ENCODE peak calls at places on chromosomes 12 and 14, in six cellular contexts. One of them, this sample, is unnamed.

GRCh38 chr14:76820700-76821099 is 5.5 kb upstream of the LRRC74A start:
- DNase-seq in psoas muscle: no peak
- DNase-seq in left lung: no peak
- DNase-seq in DND-41: no peak
- DNase-seq in uterus: no peak
- DNase-seq in heart right ventricle: no peak
- DNase-seq in this sample: no peak

GRCh38 chr12:131004166-131004565 is 50.5 kb downstream of the ADGRD1 start:
- DNase-seq in psoas muscle: no peak
- DNase-seq in left lung: no peak
- DNase-seq in DND-41: no peak
- DNase-seq in uterus: no peak
- DNase-seq in heart right ventricle: no peak
- DNase-seq in this sample: no peak

GRCh38 chr14:105888784-105889665 is 362.6 kb downstream of the TMEM121 start:
- DNase-seq in psoas muscle: peak
- DNase-seq in left lung: peak
- DNase-seq in DND-41: no peak
- DNase-seq in uterus: peak
- DNase-seq in heart right ventricle: no peak
- DNase-seq in this sample: no peak

GRCh38 chr14:54211562-54212308 is 185.1 kb upstream of the CDKN3 start:
- DNase-seq in psoas muscle: no peak
- DNase-seq in left lung: no peak
- DNase-seq in DND-41: no peak
- DNase-seq in uterus: no peak
- DNase-seq in heart right ventricle: no peak
- DNase-seq in this sample: no peak

GRCh38 chr14:90405101-90405500 is 8.3 kb downstream of the CALM1 start:
- DNase-seq in psoas muscle: no peak
- DNase-seq in left lung: no peak
- DNase-seq in DND-41: no peak
- DNase-seq in uterus: no peak
- DNase-seq in heart right ventricle: no peak
- DNase-seq in this sample: no peak

GRCh38 chr12:4145990-4146859 is 127.3 kb upstream of the CCND2 start:
- DNase-seq in psoas muscle: no peak
- DNase-seq in left lung: no peak
- DNase-seq in DND-41: no peak
- DNase-seq in uterus: no peak
- DNase-seq in heart right ventricle: no peak
- DNase-seq in this sample: no peak

GRCh38 chr14:47389520-47389919 is 285.9 kb downstream of the MDGA2 start:
- DNase-seq in psoas muscle: no peak
- DNase-seq in left lung: no peak
- DNase-seq in DND-41: no peak
- DNase-seq in uterus: no peak
- DNase-seq in heart right ventricle: no peak
- DNase-seq in this sample: peak

GRCh38 chr12:42855362-42855950 is 265.9 kb upstream of the PRICKLE1 start:
- DNase-seq in psoas muscle: no peak
- DNase-seq in left lung: no peak
- DNase-seq in DND-41: no peak
- DNase-seq in uterus: no peak
- DNase-seq in heart right ventricle: no peak
- DNase-seq in this sample: no peak

GRCh38 chr14:100025111-100025510 is 40.1 kb upstream of the EVL start:
- DNase-seq in psoas muscle: no peak
- DNase-seq in left lung: peak
- DNase-seq in DND-41: peak
- DNase-seq in uterus: no peak
- DNase-seq in heart right ventricle: no peak
- DNase-seq in this sample: peak

GRCh38 chr12:50597200-50598195 is 92.7 kb downstream of the DIP2B start:
- DNase-seq in psoas muscle: no peak
- DNase-seq in left lung: no peak
- DNase-seq in DND-41: peak
- DNase-seq in uterus: peak
- DNase-seq in heart right ventricle: no peak
- DNase-seq in this sample: no peak

GRCh38 chr14:89801128-89801527 is 153.4 kb downstream of the EFCAB11 start:
- DNase-seq in psoas muscle: no peak
- DNase-seq in left lung: no peak
- DNase-seq in DND-41: no peak
- DNase-seq in uterus: no peak
- DNase-seq in heart right ventricle: no peak
- DNase-seq in this sample: no peak

GRCh38 chr12:65611396-65611795 is 212.9 kb upstream of the HMGA2 start:
- DNase-seq in psoas muscle: no peak
- DNase-seq in left lung: no peak
- DNase-seq in DND-41: no peak
- DNase-seq in uterus: no peak
- DNase-seq in heart right ventricle: no peak
- DNase-seq in this sample: no peak

GRCh38 chr12:65614259-65614658 is 210.0 kb upstream of the HMGA2 start:
- DNase-seq in psoas muscle: no peak
- DNase-seq in left lung: no peak
- DNase-seq in DND-41: no peak
- DNase-seq in uterus: no peak
- DNase-seq in heart right ventricle: no peak
- DNase-seq in this sample: no peak

GRCh38 chr12:65613692-65614091 is 210.6 kb upstream of the HMGA2 start:
- DNase-seq in psoas muscle: no peak
- DNase-seq in left lung: no peak
- DNase-seq in DND-41: no peak
- DNase-seq in uterus: no peak
- DNase-seq in heart right ventricle: no peak
- DNase-seq in this sample: no peak

GRCh38 chr12:65615091-65615490 is 209.2 kb upstream of the HMGA2 start:
- DNase-seq in psoas muscle: no peak
- DNase-seq in left lung: no peak
- DNase-seq in DND-41: no peak
- DNase-seq in uterus: no peak
- DNase-seq in heart right ventricle: no peak
- DNase-seq in this sample: no peak

GRCh38 chr12:65612440-65612839 is 211.8 kb upstream of the HMGA2 start:
- DNase-seq in psoas muscle: no peak
- DNase-seq in left lung: no peak
- DNase-seq in DND-41: no peak
- DNase-seq in uterus: no peak
- DNase-seq in heart right ventricle: no peak
- DNase-seq in this sample: no peak
- H3K27ac ChIP-seq in psoas muscle: no peak
- H3K27ac ChIP-seq in left lung: no peak
- H3K27ac ChIP-seq in DND-41: no peak
- H3K27ac ChIP-seq in uterus: no peak
- H3K27ac ChIP-seq in heart right ventricle: no peak
- H3K27ac ChIP-seq in this sample: no peak

DNA sequence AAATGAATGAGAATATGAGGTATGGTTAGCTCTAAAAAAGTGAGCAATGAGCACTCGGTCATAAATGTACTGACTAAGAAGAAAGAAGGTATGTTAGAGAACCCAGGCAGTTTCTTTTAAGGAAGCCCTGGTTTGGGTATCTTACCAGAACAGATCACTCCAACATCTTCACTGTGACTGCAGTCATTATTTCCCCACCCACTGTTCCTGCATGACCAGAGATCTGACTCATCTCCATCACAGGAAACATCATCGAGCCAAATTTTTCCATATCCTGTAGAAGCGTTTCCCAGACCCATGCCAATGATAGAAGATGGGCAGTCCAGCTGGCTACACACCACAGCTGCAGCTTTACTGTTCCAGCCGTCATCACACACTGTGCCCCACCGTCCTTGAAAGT is 48.0 kb downstream of the CD163L1 start:
- DNase-seq in psoas muscle: no peak
- DNase-seq in left lung: no peak
- DNase-seq in DND-41: no peak
- DNase-seq in uterus: no peak
- DNase-seq in heart right ventricle: no peak
- DNase-seq in this sample: no peak
- H3K27ac ChIP-seq in psoas muscle: no peak
- H3K27ac ChIP-seq in left lung: no peak
- H3K27ac ChIP-seq in DND-41: no peak
- H3K27ac ChIP-seq in uterus: no peak
- H3K27ac ChIP-seq in heart right ventricle: no peak
- H3K27ac ChIP-seq in this sample: no peak

GRCh38 chr12:122725452-122725851 is 5.2 kb downstream of the HCAR1 start:
- DNase-seq in psoas muscle: no peak
- DNase-seq in left lung: no peak
- DNase-seq in DND-41: no peak
- DNase-seq in uterus: no peak
- DNase-seq in heart right ventricle: no peak
- DNase-seq in this sample: no peak

GRCh38 chr12:122722347-122722746 is 5.7 kb upstream of the HCAR3 start:
- DNase-seq in psoas muscle: no peak
- DNase-seq in left lung: no peak
- DNase-seq in DND-41: no peak
- DNase-seq in uterus: no peak
- DNase-seq in heart right ventricle: no peak
- DNase-seq in this sample: no peak

GRCh38 chr12:122729583-122730214 is 945 bp downstream of the HCAR1 start:
- DNase-seq in psoas muscle: no peak
- DNase-seq in left lung: no peak
- DNase-seq in DND-41: no peak
- DNase-seq in uterus: no peak
- DNase-seq in heart right ventricle: no peak
- DNase-seq in this sample: no peak

GRCh38 chr12:122724641-122725243 is 5.9 kb downstream of the HCAR1 start:
- DNase-seq in psoas muscle: no peak
- DNase-seq in left lung: no peak
- DNase-seq in DND-41: no peak
- DNase-seq in uterus: no peak
- DNase-seq in heart right ventricle: no peak
- DNase-seq in this sample: no peak

DNA sequence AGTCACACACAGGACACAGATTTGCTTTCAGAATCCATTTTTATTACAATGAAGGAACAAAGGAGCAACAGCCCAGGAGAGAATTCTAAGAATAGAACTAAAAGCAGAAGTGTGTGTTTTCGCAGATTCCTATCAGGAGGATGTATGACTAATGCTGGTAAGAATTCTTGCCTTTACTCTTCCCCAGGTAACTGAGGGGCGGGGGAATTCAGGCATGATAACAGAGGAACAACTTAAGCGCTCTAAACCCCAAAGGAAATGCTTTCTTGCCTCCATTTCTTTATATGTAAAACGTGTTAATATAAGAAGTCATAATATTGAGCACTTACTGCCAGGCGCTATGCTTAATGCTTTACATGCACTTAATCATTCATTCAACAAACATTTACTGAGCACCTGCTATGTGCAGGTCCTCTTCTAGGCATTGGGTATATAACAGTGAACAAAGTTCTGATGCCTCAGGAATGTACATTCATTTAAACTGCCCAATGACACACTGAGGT is 4.5 kb downstream of the HCAR1 start:
- DNase-seq in psoas muscle: no peak
- DNase-seq in left lung: no peak
- DNase-seq in DND-41: no peak
- DNase-seq in uterus: no peak
- DNase-seq in heart right ventricle: no peak
- DNase-seq in this sample: peak
- H3K27ac ChIP-seq in psoas muscle: no peak
- H3K27ac ChIP-seq in left lung: peak
- H3K27ac ChIP-seq in DND-41: no peak
- H3K27ac ChIP-seq in uterus: no peak
- H3K27ac ChIP-seq in heart right ventricle: no peak
- H3K27ac ChIP-seq in this sample: no peak

GRCh38 chr14:52314521-52315354 is 626 bp downstream of the PTGER2 start:
- DNase-seq in psoas muscle: peak
- DNase-seq in left lung: peak
- DNase-seq in DND-41: peak
- DNase-seq in uterus: peak
- DNase-seq in heart right ventricle: peak
- DNase-seq in this sample: peak

GRCh38 chr14:52312872-52313492 is 1.1 kb upstream of the PTGER2 start:
- DNase-seq in psoas muscle: no peak
- DNase-seq in left lung: no peak
- DNase-seq in DND-41: no peak
- DNase-seq in uterus: peak
- DNase-seq in heart right ventricle: no peak
- DNase-seq in this sample: no peak

GRCh38 chr14:52313903-52314481 is at the start of gene PTGER2:
- DNase-seq in psoas muscle: peak
- DNase-seq in left lung: peak
- DNase-seq in DND-41: peak
- DNase-seq in uterus: peak
- DNase-seq in heart right ventricle: peak
- DNase-seq in this sample: peak

GRCh38 chr14:52315355-52315718 is 1.2 kb downstream of the PTGER2 start:
- DNase-seq in psoas muscle: no peak
- DNase-seq in left lung: no peak
- DNase-seq in DND-41: no peak
- DNase-seq in uterus: no peak
- DNase-seq in heart right ventricle: no peak
- DNase-seq in this sample: peak

DNA sequence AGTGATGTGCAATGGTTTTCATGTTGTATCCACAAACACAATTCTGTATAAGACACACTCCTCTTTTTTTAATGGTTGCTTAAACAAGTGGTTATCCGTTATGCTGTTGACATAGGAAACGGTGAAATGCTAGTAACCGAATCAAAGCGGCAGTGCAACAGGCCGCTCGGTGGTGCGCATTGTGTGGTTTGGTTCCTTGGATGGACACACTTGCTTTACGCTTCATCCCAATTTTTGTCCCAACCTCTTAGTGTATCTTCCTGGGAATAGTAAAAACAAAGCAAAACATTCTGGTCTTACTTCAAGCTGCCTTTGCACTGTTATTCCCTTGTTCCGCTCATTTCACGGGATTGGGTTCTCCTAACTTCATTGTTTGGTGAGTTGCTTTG is 625 bp upstream of the PTGER2 start:
- DNase-seq in psoas muscle: no peak
- DNase-seq in left lung: no peak
- DNase-seq in DND-41: no peak
- DNase-seq in uterus: no peak
- DNase-seq in heart right ventricle: no peak
- DNase-seq in this sample: peak
- H3K27ac ChIP-seq in psoas muscle: no peak
- H3K27ac ChIP-seq in left lung: peak
- H3K27ac ChIP-seq in DND-41: peak
- H3K27ac ChIP-seq in uterus: peak
- H3K27ac ChIP-seq in heart right ventricle: no peak
- H3K27ac ChIP-seq in this sample: no peak